ENCODE peak calls at places on chromosomes 1 and 21, in nine cellular contexts. C, O, X, N, S, B, E, P and J are unnamed samples.

GRCh38 chr1:11053758-11054137 is 6.1 kb downstream of the SRM start:
- DNase-seq in S (no peak), B (no peak), X (no peak), C (peak), O (peak), N (peak), P (peak), E (peak), J (no peak)

GRCh38 chr1:44723496-44724407 is 7.2 kb downstream of the RNU5D-1 start:
- DNase-seq in X (no peak), O (no peak), S (no peak), B (no peak), N (no peak), E (no peak), C (no peak), P (peak), J (no peak)

GRCh38 chr1:8817413-8818324 is at the start of gene RERE:
- DNase-seq in P (peak), X (peak), B (peak), O (peak), S (peak), C (peak), E (peak), N (peak), J (peak)

GRCh38 chr1:47812848-47813508 is 184.2 kb downstream of the TRABD2B start:
- DNase-seq in B (no peak), E (no peak), X (no peak), P (no peak), N (no peak), C (no peak), O (no peak), S (no peak), J (no peak)

GRCh38 chr1:53398585-53399365 is 60.4 kb upstream of the DMRTB1 start:
- DNase-seq in S (no peak), O (no peak), E (no peak), N (no peak), C (no peak), X (no peak), P (no peak), B (no peak), J (no peak)

GRCh38 chr1:28510350-28511223 is 4.7 kb downstream of the RCC1 start:
- DNase-seq in E (peak), N (peak), S (peak), X (peak), O (peak), C (peak), P (peak), B (peak), J (peak)

GRCh38 chr1:56175211-56175610 is 404.2 kb downstream of the PLPP3 start:
- DNase-seq in X (no peak), B (no peak), N (no peak), P (no peak), S (no peak), C (no peak), E (no peak), O (no peak), J (no peak)

GRCh38 chr1:201751872-201752271 is 77.1 kb upstream of the IPO9 start:
- DNase-seq in B (no peak), O (no peak), C (no peak), P (no peak), E (peak), N (peak), X (no peak), S (no peak), J (peak)

GRCh38 chr1:112318698-112319370 is 77.2 kb upstream of the CTTNBP2NL start:
- DNase-seq in N (no peak), C (no peak), X (no peak), E (no peak), P (no peak), S (no peak), O (no peak), B (no peak), J (no peak)

GRCh38 chr1:117671781-117672501 is 66.1 kb downstream of the TENT5C start:
- DNase-seq in C (no peak), S (no peak), N (no peak), B (no peak), O (no peak), E (peak), X (no peak), P (no peak), J (peak)

GRCh38 chr1:169928438-169929209 is 34.9 kb upstream of the SCYL3 start:
- DNase-seq in O (no peak), C (no peak), E (peak), B (peak), S (peak), N (peak), X (peak), P (peak), J (peak)

GRCh38 chr1:231219422-231220401 is 21.3 kb upstream of the GNPAT start:
- DNase-seq in E (no peak), C (no peak), N (no peak), O (no peak), X (no peak), S (no peak), B (no peak), P (no peak), J (no peak)

GRCh38 chr1:94096797-94097549 is 24.0 kb downstream of the ABCA4 start:
- DNase-seq in O (no peak), S (no peak), E (no peak), C (no peak), X (no peak), N (peak), B (no peak), P (no peak), J (no peak)

GRCh38 chr1:59083946-59084865 is 212.7 kb upstream of the FGGY start:
- DNase-seq in O (peak), B (no peak), N (peak), P (peak), C (peak), S (peak), E (peak), X (peak), J (peak)

GRCh38 chr1:221947731-221948130 is 205.8 kb upstream of the DUSP10 start:
- DNase-seq in S (no peak), C (no peak), N (no peak), O (no peak), P (no peak), E (no peak), X (peak), B (peak), J (no peak)

GRCh38 chr1:226938903-226939438 is 1.1 kb upstream of the COQ8A start:
- DNase-seq in N (peak), X (peak), O (peak), E (no peak), S (peak), C (peak), P (peak), B (peak), J (peak)

GRCh38 chr1:6491966-6492365 is 499 bp upstream of the PLEKHG5 start:
- DNase-seq in P (no peak), S (no peak), O (no peak), X (no peak), B (no peak), E (no peak), N (no peak), C (no peak), J (no peak)

GRCh38 chr1:35345439-35345981 is 77.0 kb downstream of the ZMYM4 start:
- DNase-seq in N (no peak), S (no peak), X (no peak), C (peak), B (peak), P (no peak), E (peak), O (no peak), J (no peak)

GRCh38 chr21:16308269-16308668 is 578.5 kb downstream of the USP25 start:
- DNase-seq in C (no peak), E (no peak), N (peak), S (no peak), X (peak), O (no peak), B (no peak), P (no peak), J (peak)

GRCh38 chr21:18760247-18760646 is 356.7 kb upstream of the TMPRSS15 start:
- DNase-seq in X (no peak), N (no peak), C (no peak), B (no peak), P (no peak), S (peak), O (no peak), E (no peak), J (no peak)
- H2AFZ ChIP-seq in X (no peak), N (no peak), C (no peak), B (no peak), P (no peak), S (peak), O (no peak), E (peak), J (no peak)

GRCh38 chr1:220217383-220217988 is 54.8 kb downstream of the RAB3GAP2 start:
- DNase-seq in O (no peak), E (peak), B (no peak), C (no peak), S (peak), P (peak), X (no peak), N (no peak), J (peak)
- TF ChIP-seq CTCF in O (peak), E (peak), B (peak), C (peak), S (peak), P (peak), X (peak), N (no peak), J (peak)

DNA sequence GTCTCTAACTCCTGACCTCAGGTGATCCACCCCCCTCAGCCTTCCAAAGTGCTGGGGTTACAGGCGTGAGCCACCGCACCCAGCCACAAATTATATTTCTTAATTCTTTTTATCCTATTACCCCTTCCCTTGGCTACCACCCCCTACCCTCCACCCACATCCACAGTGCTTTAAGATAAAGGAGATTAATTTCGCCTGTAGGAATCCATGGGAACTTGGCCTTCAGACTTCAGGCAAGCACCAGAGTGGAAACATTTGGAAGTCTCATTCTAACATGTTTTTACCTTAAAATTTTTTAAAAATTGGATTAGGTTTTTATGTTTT is 10.4 kb downstream of the CNST start:
- DNase-seq in P (no peak), N (no peak), C (no peak), S (no peak), B (no peak), X (no peak), E (no peak), O (no peak), J (no peak)
- H3K4me3 ChIP-seq in P (no peak), N (no peak), C (no peak), S (no peak), B (no peak), X (no peak), E (no peak), O (no peak), J (no peak)

DNA sequence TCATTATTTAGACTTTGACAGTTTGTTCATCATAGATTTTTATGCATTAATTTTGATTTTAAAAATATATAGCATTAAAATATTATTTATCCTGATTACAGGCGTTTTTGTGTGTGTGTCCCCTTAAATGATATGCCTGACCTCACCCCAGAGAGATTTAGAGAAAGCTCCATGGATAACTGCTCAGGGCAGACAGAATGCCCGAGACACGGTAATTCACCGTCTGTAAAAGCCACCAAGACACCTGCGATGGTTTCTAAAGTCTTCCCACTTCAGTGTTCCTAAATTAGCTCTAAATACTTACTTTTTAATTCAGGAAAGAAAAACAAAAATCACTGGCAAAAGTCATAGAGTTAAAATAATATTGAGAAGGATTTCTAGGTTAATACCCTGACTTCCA is 350.6 kb upstream of the RUNX1 start:
- DNase-seq in X (no peak), B (no peak), E (no peak), O (no peak), N (no peak), P (peak), S (no peak), C (no peak), J (no peak)
- H2AFZ ChIP-seq in X (peak), B (peak), E (no peak), O (no peak), N (no peak), P (peak), S (peak), C (no peak), J (no peak)